ENCODE peak calls at places on chromosomes 4 and X, in six cellular contexts. W is body of pancreas; E is epithelial cell of esophagus; F is naive thymus-derived CD8-positive, alpha-beta T cell; H is CD4-positive, alpha-beta memory T cell; L is endothelial cell. Y is an unnamed sample.

GRCh38 chrX:150694738-150695410 is 1.7 kb downstream of the MTMR1 start:
- DNase-seq in W (no peak), E (peak), F (no peak), H (peak), L (no peak), Y (no peak)

GRCh38 chr4:110287130-110287529 is 88.7 kb upstream of the ELOVL6 start:
- DNase-seq in W (no peak), E (peak), F (no peak), H (no peak), L (no peak), Y (no peak)

GRCh38 chr4:185318679-185319078 is 77.0 kb downstream of the LRP2BP start:
- DNase-seq in W (no peak), E (peak), F (no peak), H (no peak), L (no peak), Y (peak)

GRCh38 chr4:6819295-6819694 is 36.8 kb downstream of the KIAA0232 start:
- DNase-seq in W (no peak), E (no peak), F (no peak), H (no peak), L (no peak), Y (no peak)

GRCh38 chrX:144730486-144730885 is 516.8 kb upstream of the SPANXN1 start:
- DNase-seq in W (no peak), E (no peak), F (no peak), H (no peak), L (no peak), Y (no peak)

GRCh38 chr4:73668806-73669205 is 48.6 kb upstream of the RASSF6 start:
- DNase-seq in W (no peak), E (no peak), F (no peak), H (no peak), L (no peak), Y (no peak)

GRCh38 chrX:39948564-39948963 is 149.2 kb downstream of the BCOR start:
- DNase-seq in W (no peak), E (no peak), F (no peak), H (no peak), L (peak), Y (no peak)

GRCh38 chr4:140172960-140173359 is 19.0 kb upstream of the MAML3 start:
- DNase-seq in W (no peak), E (peak), F (no peak), H (no peak), L (no peak), Y (no peak)

GRCh38 chrX:9530848-9531274 is 66.0 kb downstream of the TBL1X start:
- DNase-seq in W (peak), E (peak), F (peak), H (peak), L (peak), Y (peak)

GRCh38 chr4:6172927-6173200 is 27.5 kb downstream of the JAKMIP1 start:
- DNase-seq in W (no peak), E (no peak), F (no peak), H (no peak), L (no peak), Y (no peak)

GRCh38 chr4:99763635-99764101 is 53.0 kb upstream of the DAPP1 start:
- DNase-seq in W (peak), E (peak), F (no peak), H (no peak), L (no peak), Y (no peak)

GRCh38 chr4:38562751-38563198 is 101.2 kb upstream of the KLF3 start:
- DNase-seq in W (peak), E (peak), F (no peak), H (no peak), L (peak), Y (no peak)

GRCh38 chr4:23835814-23836478 is 53.9 kb downstream of the PPARGC1A start:
- DNase-seq in W (no peak), E (no peak), F (no peak), H (no peak), L (no peak), Y (no peak)

GRCh38 chrX:46461653-46462191 is 83.5 kb downstream of the ZNF674 start:
- DNase-seq in W (no peak), E (no peak), F (no peak), H (no peak), L (no peak), Y (no peak)

GRCh38 chr4:141427726-141428296 is 207.1 kb downstream of the ZNF330 start:
- DNase-seq in W (no peak), E (peak), F (no peak), H (no peak), L (no peak), Y (no peak)

GRCh38 chr4:41160856-41161255 is 53.5 kb downstream of the APBB2 start:
- DNase-seq in W (no peak), E (peak), F (no peak), H (no peak), L (no peak), Y (no peak)

GRCh38 chr4:172998527-172999469 is 169.8 kb upstream of the GALNT7 start:
- DNase-seq in W (no peak), E (peak), F (no peak), H (no peak), L (no peak), Y (no peak)

GRCh38 chrX:15598031-15598430 is 2.7 kb downstream of the ACE2 start:
- DNase-seq in W (no peak), E (no peak), F (no peak), H (no peak), L (no peak), Y (no peak)